ENCODE peak calls at places on chromosomes 11 and 22, in ten cellular contexts. H is uterus, W is spleen, P is colonic mucosa, N is astrocyte of the spinal cord, S is A549, I is GM20000, G is HFFc6, U is endothelial cell, F is transverse colon. Z is an unnamed sample.
A peak's percentile ranks its signal among the peaks of the same experiment; 100 is the strongest.

GRCh38 chr11:119258180-119258579 is 52.0 kb downstream of the CBL start:
- DNase-seq in H (no peak), W (no peak), P (no peak), N (no peak), S (no peak), I (no peak), G (no peak), U (no peak), F (no peak), Z (no peak)

GRCh38 chr11:116613201-116613910 is 159.4 kb downstream of the BUD13 start:
- DNase-seq in H (no peak), W (no peak), P (no peak), N (no peak), S (no peak), I (no peak), G (no peak), U (no peak), F (no peak), Z (no peak)

GRCh38 chr11:130798801-130799200 is 117.5 kb downstream of the SNX19 start:
- DNase-seq in H (no peak), W (no peak), P (no peak), N (no peak), S (no peak), I (no peak), G (peak; percentile 22), U (no peak), F (no peak), Z (no peak)

GRCh38 chr11:79439893-79440450 is 858 bp downstream of the TENM4 start:
- DNase-seq in H (peak; percentile 23), W (peak; percentile 78), P (peak; percentile 19), N (peak; percentile 35), S (no peak), I (no peak), G (no peak), U (peak; percentile 47), F (no peak), Z (peak; percentile 45)

GRCh38 chr11:122791836-122792235 is 46.5 kb upstream of the CRTAM start:
- DNase-seq in H (no peak), W (no peak), P (no peak), N (peak; percentile 75), S (no peak), I (no peak), G (peak; percentile 69), U (no peak), F (no peak), Z (no peak)

GRCh38 chr22:25780673-25781072 is 38.7 kb downstream of the MYO18B start:
- DNase-seq in H (no peak), W (no peak), P (no peak), N (no peak), S (no peak), I (no peak), G (no peak), U (no peak), F (no peak), Z (no peak)

GRCh38 chr11:128488471-128488870 is 98.9 kb downstream of the ETS1 start:
- DNase-seq in H (no peak), W (no peak), P (no peak), N (peak; percentile 91), S (no peak), I (no peak), G (peak; percentile 93), U (no peak), F (no peak), Z (no peak)

GRCh38 chr22:40668611-40669390 is 10.5 kb upstream of the MCHR1 start:
- DNase-seq in H (no peak), W (no peak), P (no peak), N (peak; percentile 64), S (peak; percentile 70), I (peak; percentile 27), G (peak; percentile 79), U (peak; percentile 21), F (no peak), Z (no peak)

GRCh38 chr11:12864316-12865156 is 144.6 kb upstream of the RASSF10 start:
- DNase-seq in H (no peak), W (no peak), P (no peak), N (peak; percentile 89), S (peak; percentile 44), I (no peak), G (peak; percentile 84), U (peak; percentile 57), F (no peak), Z (no peak)

GRCh38 chr11:8082391-8083087 is 1.5 kb downstream of the TUB start:
- DNase-seq in H (peak; percentile 58), W (peak; percentile 62), P (no peak), N (no peak), S (no peak), I (no peak), G (no peak), U (no peak), F (no peak), Z (no peak)

GRCh38 chr11:45804806-45805304 is at the start of gene SLC35C1:
- DNase-seq in H (peak; percentile 96), W (peak; percentile 100), P (peak; percentile 98), N (peak; percentile 95), S (peak; percentile 94), I (peak; percentile 99), G (peak; percentile 91), U (peak; percentile 95), F (peak; percentile 99), Z (peak; percentile 95)
- TF ChIP-seq CTCF in H (no peak), W (peak; percentile 68), P (no peak), N (peak; percentile 8), S (no peak), I (no peak), G (peak; percentile 65), U (peak; percentile 58), F (peak; percentile 19), Z (no peak)

GRCh38 chr11:59261150-59261549 is 48.4 kb upstream of the MPEG1 start:
- DNase-seq in H (no peak), W (no peak), P (no peak), N (no peak), S (no peak), I (no peak), G (no peak), U (no peak), F (no peak), Z (no peak)

GRCh38 chr11:59265735-59266134 is 53.0 kb upstream of the MPEG1 start:
- DNase-seq in H (no peak), W (no peak), P (no peak), N (no peak), S (no peak), I (no peak), G (no peak), U (no peak), F (no peak), Z (no peak)

GRCh38 chr11:59264736-59265135 is 52.0 kb upstream of the MPEG1 start:
- DNase-seq in H (no peak), W (no peak), P (no peak), N (no peak), S (no peak), I (no peak), G (no peak), U (no peak), F (no peak), Z (no peak)

GRCh38 chr11:59262419-59262818 is 49.7 kb upstream of the MPEG1 start:
- DNase-seq in H (no peak), W (no peak), P (no peak), N (no peak), S (no peak), I (no peak), G (no peak), U (no peak), F (no peak), Z (no peak)

DNA sequence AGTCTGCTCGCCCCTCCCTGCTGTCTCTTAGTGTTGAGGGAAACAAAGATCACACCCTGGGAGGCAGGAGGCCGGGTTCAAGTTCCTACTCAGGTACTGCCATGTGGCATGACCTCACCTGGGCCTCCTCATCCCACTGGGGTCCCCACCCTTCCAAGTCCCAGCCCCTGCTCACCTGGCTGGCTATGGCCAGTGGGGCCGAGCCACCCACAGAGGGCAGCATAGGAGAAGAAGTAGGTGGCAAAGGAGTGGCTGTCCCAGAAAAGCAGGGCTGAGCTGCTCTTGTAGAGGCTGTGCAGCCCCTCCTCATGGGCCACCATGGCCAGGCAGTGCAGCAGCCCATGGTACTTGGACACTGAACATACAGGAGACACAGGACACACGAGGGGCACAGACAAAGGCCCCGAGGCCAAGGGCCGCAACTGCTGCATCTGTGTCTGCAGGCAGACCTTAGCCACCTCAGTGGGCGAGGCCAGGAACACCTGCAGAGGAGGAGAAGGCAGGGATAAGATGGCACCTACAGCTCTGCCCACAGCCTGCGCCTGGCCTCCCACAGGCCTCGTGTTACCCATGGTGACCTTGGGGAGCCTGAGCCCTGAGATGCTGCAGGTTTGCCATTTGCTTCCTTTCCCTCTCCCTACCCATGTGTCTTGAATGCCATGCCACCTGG is 50.6 kb upstream of the MPEG1 start:
- DNase-seq in H (no peak), W (peak; percentile 90), P (peak; percentile 60), N (no peak), S (no peak), I (no peak), G (no peak), U (peak; percentile 17), F (peak; percentile 36), Z (no peak)
- TF ChIP-seq CTCF in H (no peak), W (peak; percentile 68), P (peak; percentile 49), N (no peak), S (no peak), I (peak; percentile 64), G (no peak), U (no peak), F (peak; percentile 39), Z (peak; percentile 42)

DNA sequence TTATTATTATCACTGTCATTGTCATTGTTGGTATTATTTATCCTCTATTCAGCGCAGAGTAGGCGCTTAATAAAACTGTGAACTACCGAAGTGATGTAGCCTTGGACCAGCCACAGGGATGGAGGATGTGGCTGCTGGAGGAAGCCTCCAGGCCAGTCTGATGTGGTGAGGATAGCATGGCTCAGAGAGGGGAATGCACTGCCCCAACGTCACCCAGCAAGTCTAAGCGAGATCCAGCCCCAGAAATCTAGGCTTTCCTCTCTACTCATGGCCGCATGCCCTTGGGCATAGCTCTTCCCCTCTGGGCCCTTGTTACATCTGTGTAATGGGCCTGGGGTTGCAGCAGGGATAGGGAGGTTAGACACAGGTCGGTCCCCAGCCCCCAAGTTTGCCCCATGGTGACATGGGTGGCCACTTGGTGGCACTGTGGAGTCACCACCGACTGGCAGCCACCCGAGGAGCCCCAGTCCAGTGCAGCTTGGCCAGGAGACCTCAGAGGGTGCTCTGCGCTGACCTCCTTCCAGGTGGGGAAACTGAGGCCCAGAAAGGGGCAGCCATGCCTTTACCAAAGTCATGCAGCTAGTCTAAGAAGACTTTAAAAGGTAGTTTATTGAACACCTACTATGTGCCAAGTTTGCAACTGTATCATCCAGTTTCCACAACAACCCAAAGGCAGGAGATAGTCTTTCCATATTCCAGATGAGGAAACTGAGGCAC is 395.7 kb downstream of the MN1 start:
- DNase-seq in H (no peak), W (no peak), P (peak; percentile 52), N (peak; percentile 38), S (peak; percentile 48), I (peak; percentile 38), G (peak; percentile 4), U (peak; percentile 75), F (peak; percentile 57), Z (peak; percentile 50)
- TF ChIP-seq CTCF in H (peak; percentile 49), W (peak; percentile 57), P (peak; percentile 63), N (peak; percentile 82), S (peak; percentile 64), I (peak; percentile 28), G (peak; percentile 94), U (peak; percentile 77), F (peak; percentile 65), Z (peak; percentile 84)

DNA sequence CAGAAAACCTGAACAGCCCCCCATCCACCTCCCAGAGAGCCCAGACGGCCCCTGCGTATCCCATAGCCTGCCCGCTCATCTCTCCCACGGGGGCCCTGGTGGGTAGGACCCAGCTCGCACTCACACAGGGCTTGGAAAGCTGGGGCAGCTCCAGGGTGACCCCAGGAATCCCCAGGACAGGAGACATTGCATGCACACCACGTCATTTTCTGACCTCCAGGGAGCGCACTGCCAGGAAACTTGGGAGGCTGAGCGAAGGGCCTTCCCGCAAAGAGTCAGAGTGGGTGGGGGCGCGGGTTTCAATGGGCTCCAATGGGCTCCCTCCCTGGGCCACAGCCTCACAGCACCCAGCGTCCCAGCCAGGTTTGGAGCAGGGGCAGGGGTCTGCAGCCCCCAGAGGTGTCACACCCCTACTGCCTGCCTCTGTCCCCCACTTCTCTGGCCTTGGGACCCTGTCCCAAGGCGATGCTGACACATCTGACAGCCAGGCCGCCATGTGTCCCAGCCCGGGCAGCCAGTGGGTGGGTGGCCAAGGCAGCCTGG is 8.2 kb upstream of the SYT8 start:
- DNase-seq in H (no peak), W (no peak), P (peak; percentile 74), N (peak; percentile 83), S (peak; percentile 44), I (no peak), G (no peak), U (no peak), F (peak; percentile 56), Z (no peak)
- TF ChIP-seq CTCF in H (no peak), W (no peak), P (no peak), N (peak; percentile 38), S (no peak), I (no peak), G (peak; percentile 52), U (no peak), F (peak; percentile 12), Z (no peak)

Z was measured in progenitor cell of endocrine pancreas.